ENCODE peak calls at places on chromosomes 12 and 14, in four cellular contexts. P is Panc1, K is HepG2, J is endothelial cell of umbilical vein. Z is an unnamed sample.

GRCh38 chr12:40692617-40693502 is 621 bp downstream of the CNTN1 start:
- DNase-seq in P (no peak), K (no peak), J (no peak), Z (no peak)

GRCh38 chr12:107610030-107610859 is 75.4 kb upstream of the PWP1 start:
- DNase-seq in P (no peak), K (peak), J (peak), Z (peak)

GRCh38 chr12:117041798-117042170 is 57.4 kb downstream of the TESC start:
- DNase-seq in P (no peak), K (no peak), J (no peak), Z (no peak)

GRCh38 chr14:106842687-106843086 is 1316.3 kb downstream of the TMEM121 start:
- DNase-seq in P (no peak), K (peak), J (no peak), Z (no peak)

GRCh38 chr14:37594238-37594915 is 672 bp downstream of the FOXA1 start:
- DNase-seq in P (peak), K (peak), J (peak), Z (peak)

GRCh38 chr14:24695265-24696241 is 61.6 kb upstream of the GZMB start:
- DNase-seq in P (no peak), K (no peak), J (no peak), Z (no peak)

GRCh38 chr14:32104803-32105202 is 27.7 kb downstream of the ARHGAP5 start:
- DNase-seq in P (no peak), K (no peak), J (no peak), Z (no peak)

GRCh38 chr12:77401480-77402105 is 336.2 kb upstream of the E2F7 start:
- DNase-seq in P (no peak), K (no peak), J (no peak), Z (no peak)

GRCh38 chr14:51901475-51902024 is 41.1 kb downstream of the GNG2 start:
- DNase-seq in P (no peak), K (no peak), J (no peak), Z (no peak)

GRCh38 chr12:77204055-77204454 is 138.7 kb upstream of the E2F7 start:
- DNase-seq in P (no peak), K (no peak), J (peak), Z (peak)

GRCh38 chr12:132430838-132431826 is 58.8 kb upstream of the FBRSL1 start:
- DNase-seq in P (no peak), K (no peak), J (no peak), Z (no peak)

GRCh38 chr12:116673713-116674112 is 64.2 kb downstream of the SPRING1 start:
- DNase-seq in P (no peak), K (no peak), J (no peak), Z (no peak)

GRCh38 chr14:64970041-64970440 is 2.1 kb downstream of the RAB15 start:
- DNase-seq in P (no peak), K (no peak), J (no peak), Z (no peak)

GRCh38 chr12:95213928-95214327 is 3.3 kb downstream of the FGD6 start:
- DNase-seq in P (no peak), K (no peak), J (peak), Z (no peak)

GRCh38 chr12:48296586-48297396 is 53.9 kb downstream of the ZNF641 start:
- DNase-seq in P (peak), K (no peak), J (peak), Z (peak)

GRCh38 chr12:97308576-97309198 is 153.9 kb upstream of the RMST start:
- DNase-seq in P (peak), K (peak), J (peak), Z (peak)

DNA sequence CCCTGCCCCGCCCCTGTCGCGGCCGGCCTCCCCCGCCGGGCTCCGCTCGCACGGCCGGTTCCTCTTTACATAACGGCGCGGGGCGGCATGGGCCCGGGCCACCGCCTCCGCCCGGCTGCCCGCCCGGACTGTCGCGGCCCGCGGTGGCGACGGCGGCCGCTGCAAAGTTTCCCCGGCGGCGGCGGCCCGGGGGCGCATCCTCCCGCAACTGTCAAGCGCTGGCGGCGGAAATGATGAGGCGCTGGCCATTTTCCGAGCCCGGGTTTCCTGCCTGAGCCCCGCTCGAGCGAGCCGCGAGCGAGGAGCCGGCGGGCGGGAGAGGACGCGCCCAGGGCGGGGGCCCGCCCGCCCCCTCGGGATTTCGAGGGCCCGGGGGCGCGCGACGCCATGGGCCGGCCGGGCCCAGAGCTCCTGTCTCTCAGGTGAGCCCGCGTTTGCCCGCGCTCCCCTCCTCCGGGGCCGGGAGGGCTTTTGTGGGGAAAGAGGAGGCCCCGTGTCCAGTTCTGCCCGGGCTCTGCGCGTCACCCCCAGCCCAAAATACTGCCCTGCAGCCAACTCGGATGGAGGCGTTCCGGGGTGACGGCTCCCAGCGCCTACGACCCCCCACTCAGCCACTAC is at the start of gene SH2B3:
- DNase-seq in P (no peak), K (no peak), J (no peak), Z (no peak)
- H3K27ac ChIP-seq in P (peak), K (peak), J (peak), Z (peak)

DNA sequence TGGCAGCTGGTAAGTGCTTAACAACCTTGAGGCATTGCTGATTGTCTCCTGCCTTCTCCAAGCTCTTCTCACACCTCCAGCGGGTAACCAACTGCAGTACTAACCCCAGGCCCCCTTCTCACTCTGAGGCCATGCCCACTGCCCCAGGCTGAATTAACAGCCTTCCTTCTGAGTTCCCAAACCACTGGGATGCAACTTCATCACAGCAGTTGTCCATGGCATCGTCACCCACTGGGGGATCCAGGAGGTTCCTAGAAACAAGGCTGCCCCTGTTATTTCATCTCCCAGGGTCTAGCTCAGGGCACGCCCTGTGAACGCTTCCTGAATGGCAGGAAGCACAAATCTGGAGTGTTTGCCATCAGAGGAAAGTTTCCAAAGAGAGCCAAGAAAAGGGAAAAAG is 58.0 kb downstream of the SYNE3 start:
- DNase-seq in P (no peak), K (no peak), J (no peak), Z (no peak)
- H3K27ac ChIP-seq in P (no peak), K (no peak), J (no peak), Z (no peak)

GRCh38 chr12:6146509-6146908 is 22.0 kb upstream of the VWF start:
- DNase-seq in P (no peak), K (no peak), J (no peak), Z (no peak)

GRCh38 chr12:6141048-6141447 is 16.6 kb upstream of the VWF start:
- DNase-seq in P (no peak), K (no peak), J (peak), Z (peak)

GRCh38 chr12:6135071-6135470 is 10.6 kb upstream of the VWF start:
- DNase-seq in P (no peak), K (no peak), J (peak), Z (no peak)

GRCh38 chr12:6145584-6145983 is 21.1 kb upstream of the VWF start:
- DNase-seq in P (no peak), K (no peak), J (peak), Z (no peak)

GRCh38 chr12:6140646-6141045 is 16.2 kb upstream of the VWF start:
- DNase-seq in P (no peak), K (no peak), J (no peak), Z (no peak)
- H3K27ac ChIP-seq in P (no peak), K (no peak), J (peak), Z (peak)

GRCh38 chr14:72810201-72810600 is 83.7 kb downstream of the DPF3 start:
- DNase-seq in P (no peak), K (no peak), J (no peak), Z (no peak)
- H3K27ac ChIP-seq in P (no peak), K (no peak), J (no peak), Z (no peak)

GRCh38 chr12:32399045-32399372 is 349 bp upstream of the FGD4 start:
- DNase-seq in P (no peak), K (no peak), J (peak), Z (no peak)
- H3K27ac ChIP-seq in P (peak), K (no peak), J (no peak), Z (no peak)

GRCh38 chr12:6602526-6602925 is 4.7 kb downstream of the CHD4 start:
- DNase-seq in P (no peak), K (no peak), J (no peak), Z (no peak)
- H3K27ac ChIP-seq in P (no peak), K (no peak), J (no peak), Z (no peak)

GRCh38 chr14:94473666-94474410 is 2.2 kb downstream of the SERPINA9 start:
- DNase-seq in P (no peak), K (no peak), J (no peak), Z (no peak)
- H3K27ac ChIP-seq in P (no peak), K (no peak), J (no peak), Z (no peak)

GRCh38 chr12:6278439-6279255 is 31.8 kb upstream of the PLEKHG6 start:
- DNase-seq in P (no peak), K (peak), J (peak), Z (peak)

GRCh38 chr12:6279256-6279628 is 31.2 kb upstream of the PLEKHG6 start:
- DNase-seq in P (no peak), K (no peak), J (no peak), Z (no peak)

GRCh38 chr12:6280053-6280469 is 30.4 kb upstream of the PLEKHG6 start:
- DNase-seq in P (peak), K (peak), J (peak), Z (peak)

GRCh38 chr12:6280672-6281071 is 29.8 kb upstream of the PLEKHG6 start:
- DNase-seq in P (no peak), K (no peak), J (no peak), Z (no peak)

GRCh38 chr12:6279631-6280030 is 30.9 kb upstream of the PLEKHG6 start:
- DNase-seq in P (no peak), K (no peak), J (no peak), Z (no peak)
- H3K27ac ChIP-seq in P (peak), K (peak), J (peak), Z (no peak)

GRCh38 chr12:49582840-49583239 is 14.9 kb upstream of the MCRS1 start:
- DNase-seq in P (no peak), K (no peak), J (no peak), Z (no peak)
- H3K27ac ChIP-seq in P (no peak), K (no peak), J (no peak), Z (no peak)

DNA sequence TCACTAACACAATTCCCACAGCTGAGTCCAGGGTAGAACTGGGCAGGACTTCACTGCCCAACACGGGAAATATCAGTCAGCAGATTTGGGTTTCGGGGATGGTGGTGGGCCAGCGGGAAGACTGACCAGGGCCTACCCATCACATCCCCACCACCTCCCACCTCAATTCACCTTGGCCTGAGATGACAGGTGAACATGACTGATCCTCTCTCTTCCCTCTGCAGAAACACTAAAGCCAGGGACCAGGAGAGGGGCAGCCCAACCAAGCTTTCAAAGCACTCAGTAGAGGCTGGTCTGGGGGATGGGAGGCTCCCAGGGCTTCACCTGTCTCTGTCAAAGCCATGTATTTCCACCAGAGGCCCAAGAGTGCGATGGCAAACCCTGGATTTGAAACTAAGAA is 2.3 kb downstream of the SERPINA5 start:
- DNase-seq in P (no peak), K (no peak), J (no peak), Z (no peak)
- H3K27ac ChIP-seq in P (no peak), K (peak), J (no peak), Z (no peak)

Z was measured in brain microvascular endothelial cell.